ENCODE peak calls at places on chromosomes 4 and X, in six cellular contexts. F, Y, B, R, G and D are unnamed samples.

GRCh38 chrX:39152106-39152649 is 350.9 kb downstream of the MID1IP1 start:
- DNase-seq in G (peak; percentile 58), F (peak; percentile 28), Y (peak; percentile 62), R (peak; percentile 2), B (peak; percentile 62), D (peak; percentile 73)

GRCh38 chr4:88308587-88308986 is 24.2 kb upstream of the PPM1K start:
- DNase-seq in R (no peak), B (no peak), G (no peak), Y (no peak), F (no peak), D (no peak)

GRCh38 chr4:7041851-7042696 is 1.1 kb upstream of the TADA2B start:
- DNase-seq in Y (peak; percentile 66), F (peak; percentile 75), B (peak; percentile 58), G (peak; percentile 83), R (no peak), D (peak; percentile 87)

GRCh38 chr4:7425591-7426468 is 8.9 kb downstream of the PSAPL1 start:
- DNase-seq in F (no peak), G (no peak), Y (peak; percentile 30), B (no peak), R (no peak), D (peak; percentile 31)

GRCh38 chrX:2928583-2929434 is at the start of gene ARSD:
- DNase-seq in B (peak; percentile 88), Y (peak; percentile 95), G (peak; percentile 97), F (peak; percentile 98), R (peak; percentile 96), D (peak; percentile 96)

GRCh38 chr4:39932776-39933402 is 44.8 kb downstream of the PDS5A start:
- DNase-seq in Y (no peak), F (no peak), B (no peak), G (no peak), R (no peak), D (no peak)

GRCh38 chr4:33071552-33071951 is 2351.4 kb downstream of the PCDH7 start:
- DNase-seq in G (no peak), R (peak; percentile 57), F (no peak), B (no peak), Y (no peak), D (no peak)

GRCh38 chrX:133297284-133297683 is 79.1 kb upstream of the TFDP3 start:
- DNase-seq in Y (no peak), R (peak; percentile 65), F (no peak), G (no peak), B (no peak), D (no peak)

GRCh38 chrX:14872355-14872754 is 514 bp downstream of the FANCB start:
- DNase-seq in F (no peak), Y (no peak), G (no peak), R (no peak), B (peak; percentile 1), D (peak; percentile 13)

DNA sequence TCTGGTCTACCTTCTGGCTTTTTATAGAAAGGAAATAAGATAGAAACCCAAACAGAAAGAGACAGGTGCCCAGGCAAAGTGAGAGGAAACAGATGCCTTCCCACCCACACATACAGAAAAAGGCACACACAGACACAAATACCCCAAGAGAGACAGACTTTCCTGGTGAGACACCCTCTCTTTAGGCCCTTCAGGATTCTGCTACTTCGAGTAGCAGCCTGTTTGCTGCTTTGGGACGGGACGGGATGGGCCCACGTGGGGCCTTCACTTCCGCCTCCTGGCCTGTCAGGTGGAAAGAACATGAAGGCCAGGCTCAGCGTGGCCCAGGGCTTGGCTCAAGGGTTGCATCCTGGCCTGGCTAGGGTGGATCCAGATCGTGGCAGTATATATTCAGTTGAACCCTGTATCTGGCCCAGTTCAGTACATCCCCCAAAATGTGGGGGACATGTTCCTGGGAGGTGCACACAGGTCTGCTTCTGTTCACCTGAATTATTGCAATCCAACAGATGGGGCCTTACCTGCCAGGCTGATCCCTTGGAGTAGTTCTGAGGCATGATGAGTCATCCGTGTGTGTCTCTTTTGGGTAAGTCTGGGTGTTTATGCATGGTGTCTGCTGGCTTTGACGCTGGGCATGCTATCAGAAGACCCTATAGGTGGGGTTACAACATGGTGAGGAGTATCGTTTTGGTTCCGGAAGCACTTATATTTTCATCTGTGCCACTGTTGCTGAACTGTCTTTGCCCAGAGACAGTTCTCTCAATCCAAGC is 2.4 kb downstream of the ZNF275 start:
- DNase-seq in F (no peak), R (no peak), Y (peak; percentile 47), B (no peak), G (no peak), D (no peak)
- H3K4me3 ChIP-seq in F (no peak overlapping the region), R (no peak overlapping the region), Y (no peak overlapping the region), B (no peak overlapping the region), G (no peak overlapping the region), D (no peak overlapping the region)

GRCh38 chr4:98204236-98204553 is 57.0 kb upstream of the RAP1GDS1 start:
- DNase-seq in R (no peak), Y (no peak), G (no peak), B (no peak), F (no peak), D (no peak)

GRCh38 chr4:98209111-98209510 is 52.1 kb upstream of the RAP1GDS1 start:
- DNase-seq in Y (no peak), F (no peak), G (no peak), R (no peak), B (no peak), D (no peak)

GRCh38 chr4:98199247-98199646 is 56.0 kb upstream of the STPG2 start:
- DNase-seq in F (no peak), G (no peak), R (peak; percentile 3), B (no peak), Y (no peak), D (no peak)

DNA sequence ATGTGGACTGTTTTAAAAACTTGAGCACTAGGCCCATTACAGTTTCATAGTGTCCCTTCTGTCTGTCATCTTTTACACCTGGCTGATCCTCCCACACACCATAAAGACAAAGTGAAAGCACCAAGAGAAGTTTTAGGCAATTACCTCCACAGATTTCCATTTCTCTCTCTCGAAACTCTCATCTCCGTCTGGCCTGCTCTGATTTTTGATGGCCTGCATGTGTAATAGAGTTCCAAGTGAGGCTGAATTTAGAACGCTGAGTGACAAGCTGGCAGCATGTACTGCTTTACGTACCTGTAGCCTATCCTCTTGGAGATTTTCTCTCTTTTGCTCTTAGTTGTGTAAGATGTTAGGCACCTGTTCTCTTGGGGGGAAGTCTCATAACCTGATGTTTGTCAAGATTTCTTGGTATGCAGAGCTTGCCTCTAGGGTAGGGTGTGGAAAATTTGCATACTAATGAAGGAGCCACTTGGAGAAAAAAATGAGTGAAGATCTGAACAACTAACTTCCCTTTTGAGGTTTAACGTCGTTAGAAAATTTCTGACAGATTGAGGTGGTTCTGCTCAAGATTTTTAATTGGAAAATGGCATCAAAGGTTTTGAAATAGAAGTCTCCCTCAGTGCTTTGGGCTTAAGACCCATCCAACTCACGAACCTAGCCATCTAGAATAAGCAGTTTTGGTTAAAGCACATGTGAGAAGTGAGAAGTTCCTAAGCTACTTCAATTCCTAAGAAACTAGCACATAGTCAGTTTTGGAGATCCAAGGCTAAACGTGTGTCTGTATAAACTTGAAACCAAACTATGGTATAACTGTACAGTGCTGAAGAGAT is 57.6 kb upstream of the RAP1GDS1 start:
- DNase-seq in R (no peak), Y (no peak), F (no peak), G (no peak), B (peak; percentile 5), D (peak; percentile 11)
- H3K4me3 ChIP-seq in R (no peak overlapping the region), Y (no peak overlapping the region), F (no peak overlapping the region), G (no peak overlapping the region), B (no peak overlapping the region), D (no peak overlapping the region)

DNA sequence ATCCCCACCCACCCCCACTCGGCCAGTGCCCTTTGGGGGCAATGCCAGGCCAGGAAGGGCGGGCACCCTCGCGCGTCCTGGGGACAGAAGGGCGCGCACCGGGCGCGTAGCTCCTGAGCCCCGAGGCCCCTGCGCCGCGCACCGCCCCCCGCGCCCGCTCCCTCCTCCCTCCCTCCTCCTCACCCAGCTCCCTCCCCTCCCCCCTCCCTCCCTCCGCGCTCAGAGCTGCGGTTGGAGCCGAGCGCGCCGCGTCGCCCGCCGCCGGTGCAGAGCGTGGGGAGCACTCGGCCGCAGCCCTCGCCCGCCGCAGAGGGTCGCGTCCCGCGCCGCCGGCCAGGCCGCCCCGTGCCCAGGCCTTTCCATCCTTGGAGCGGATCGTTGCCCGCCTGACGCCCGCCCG is at the start of gene ATP2B3:
- DNase-seq in R (no peak), G (no peak), Y (no peak), F (no peak), B (peak; percentile 41), D (peak; percentile 88)
- H3K4me3 ChIP-seq in R (no peak within 1 kb of the TSS), G (no peak within 1 kb of the TSS), Y (no peak within 1 kb of the TSS), F (no peak within 1 kb of the TSS), B (peak within 1 kb of the TSS; percentile 50), D (peak within 1 kb of the TSS; percentile 25)

GRCh38 chr4:110119347-110119746 is 79.1 kb downstream of the ELOVL6 start:
- DNase-seq in B (no peak), R (no peak), F (peak; percentile 46), Y (peak; percentile 62), G (no peak), D (no peak)
- H3K4me3 ChIP-seq in B (no peak overlapping the region), R (no peak overlapping the region), F (no peak overlapping the region), Y (no peak overlapping the region), G (no peak overlapping the region), D (no peak overlapping the region)

DNA sequence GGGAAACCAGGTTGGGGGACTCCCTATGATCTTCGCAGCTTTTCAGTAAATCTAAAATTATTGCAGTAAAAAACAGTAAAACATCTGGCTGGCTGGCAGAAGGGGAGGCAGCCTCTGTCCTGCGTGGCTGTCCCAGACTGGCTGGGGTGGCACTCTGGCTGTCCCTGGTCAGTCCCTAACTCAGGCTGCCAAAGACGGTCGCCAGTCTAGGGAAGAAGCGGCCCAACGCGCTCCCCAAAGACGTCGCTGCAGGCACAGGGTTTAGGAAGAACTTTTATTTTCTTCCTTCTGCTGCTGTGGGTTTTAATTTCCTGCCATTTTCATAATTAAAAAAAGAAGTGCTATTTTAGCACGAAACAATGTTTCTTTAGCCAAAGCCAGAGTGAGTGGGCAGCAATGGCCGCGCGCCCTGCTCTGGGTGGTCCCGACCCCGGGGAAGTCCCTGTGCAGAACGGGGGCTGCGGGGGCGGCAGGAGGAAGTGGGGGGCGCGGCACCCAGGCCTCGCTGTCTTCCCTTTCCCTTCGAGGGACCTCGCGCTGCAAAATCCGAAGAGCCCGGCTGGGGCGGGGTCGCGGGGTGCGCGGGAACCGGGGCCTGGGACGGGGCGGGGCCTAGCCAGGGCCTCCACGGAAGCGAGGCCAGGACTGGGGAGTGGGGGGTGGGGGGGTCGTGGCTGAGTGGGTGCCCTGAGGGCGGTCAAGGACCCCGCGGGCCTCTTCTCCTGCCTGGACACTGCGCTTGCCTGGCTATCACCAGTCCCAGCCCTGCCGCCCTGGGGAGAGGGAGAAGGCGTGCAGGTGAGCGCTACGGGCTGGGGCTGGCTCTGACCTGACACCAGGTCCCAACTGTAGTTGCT is 6.3 kb upstream of the LETM1 start:
- DNase-seq in F (peak; percentile 1), B (peak; percentile 49), R (no peak), G (peak; percentile 49), Y (no peak), D (peak; percentile 85)
- H3K4me3 ChIP-seq in F (no peak overlapping the region), B (peak overlapping the region; percentile 56), R (peak overlapping the region; percentile 34), G (no peak overlapping the region), Y (peak overlapping the region; percentile 29), D (peak overlapping the region; percentile 19)

GRCh38 chr4:38856046-38856445 is 571 bp downstream of the TLR6 start:
- DNase-seq in B (no peak), Y (peak; percentile 65), G (no peak), F (no peak), R (no peak), D (no peak)

GRCh38 chr4:38856524-38857337 is at the start of gene TLR6:
- DNase-seq in R (peak; percentile 72), G (no peak), B (peak; percentile 88), Y (peak; percentile 91), F (peak; percentile 84), D (peak; percentile 50)

GRCh38 chr4:38857354-38858096 is 908 bp upstream of the TLR6 start:
- DNase-seq in F (peak; percentile 46), Y (peak; percentile 81), G (no peak), R (peak; percentile 91), B (no peak), D (no peak)

GRCh38 chr4:38859501-38859900 is 2.9 kb upstream of the TLR6 start:
- DNase-seq in Y (no peak), R (no peak), G (no peak), F (no peak), B (no peak), D (no peak)

GRCh38 chr4:38858097-38858420 is 1.4 kb upstream of the TLR6 start:
- DNase-seq in G (no peak), Y (no peak), R (no peak), F (no peak), B (no peak), D (no peak)
- H3K4me3 ChIP-seq in G (no peak overlapping the region), Y (no peak overlapping the region), R (no peak overlapping the region), F (no peak overlapping the region), B (no peak overlapping the region), D (no peak overlapping the region)